ENCODE peak calls at places on chromosomes 12 and 14, in eight cellular contexts. J is PC-3, K is SK-N-SH, N is GM23248, V is hepatocyte, H is HCT116, B is GM23338, D is OCI-LY7. R is an unnamed sample.

GRCh38 chr12:103495783-103496456 is at the start of gene C12orf42:
- DNase-seq in J (peak), K (peak), N (peak), V (peak), H (peak), B (peak), D (no peak), R (peak)

GRCh38 chr12:27201169-27201568 is 42.9 kb upstream of the STK38L start:
- DNase-seq in J (no peak), K (no peak), N (no peak), V (no peak), H (no peak), B (no peak), D (no peak), R (no peak)

GRCh38 chr12:88306471-88307069 is 164.5 kb downstream of the TMTC3 start:
- DNase-seq in J (no peak), K (no peak), N (no peak), V (no peak), H (no peak), B (no peak), D (no peak), R (no peak)

GRCh38 chr12:48998497-48999353 is 450 bp downstream of the DDN start:
- DNase-seq in J (peak), K (peak), N (peak), V (peak), H (no peak), B (peak), D (no peak), R (peak)

GRCh38 chr12:67925077-67925476 is 64.2 kb upstream of the IFNG-AS1 start:
- DNase-seq in J (peak), K (no peak), N (no peak), V (no peak), H (no peak), B (no peak), D (no peak), R (no peak)

GRCh38 chr14:104117341-104118005 is 20.9 kb upstream of the KIF26A start:
- DNase-seq in J (no peak), K (peak), N (no peak), V (no peak), H (no peak), B (no peak), D (no peak), R (peak)

GRCh38 chr12:42135264-42135814 is 9.3 kb downstream of the GXYLT1 start:
- DNase-seq in J (peak), K (no peak), N (peak), V (no peak), H (no peak), B (no peak), D (no peak), R (no peak)

GRCh38 chr12:19965196-19966038 is 402.9 kb upstream of the PDE3A start:
- DNase-seq in J (no peak), K (no peak), N (no peak), V (no peak), H (no peak), B (no peak), D (no peak), R (no peak)

GRCh38 chr12:130097798-130098255 is 64.4 kb upstream of the FZD10 start:
- DNase-seq in J (peak), K (no peak), N (no peak), V (peak), H (no peak), B (no peak), D (no peak), R (no peak)

GRCh38 chr12:91769736-91770135 is 375.9 kb downstream of the BTG1 start:
- DNase-seq in J (no peak), K (no peak), N (no peak), V (no peak), H (no peak), B (peak), D (no peak), R (no peak)

GRCh38 chr12:26158078-26158764 is 33.4 kb upstream of the BHLHE41 start:
- DNase-seq in J (peak), K (no peak), N (no peak), V (no peak), H (no peak), B (peak), D (peak), R (no peak)

GRCh38 chr14:104574536-104574935 is 5.0 kb upstream of the C14orf180 start:
- DNase-seq in J (no peak), K (no peak), N (no peak), V (no peak), H (no peak), B (no peak), D (no peak), R (no peak)

GRCh38 chr14:94612580-94613554 is 676 bp downstream of the SERPINA3 start:
- DNase-seq in J (no peak), K (no peak), N (peak), V (no peak), H (no peak), B (no peak), D (no peak), R (no peak)

GRCh38 chr12:28966049-28966778 is 182.9 kb upstream of the FAR2 start:
- DNase-seq in J (no peak), K (no peak), N (no peak), V (no peak), H (no peak), B (no peak), D (no peak), R (peak)

GRCh38 chr12:132639996-132640520 is 21.5 kb downstream of the P2RX2 start:
- DNase-seq in J (no peak), K (no peak), N (no peak), V (no peak), H (no peak), B (no peak), D (no peak), R (no peak)

GRCh38 chr12:132640936-132641335 is 22.4 kb downstream of the P2RX2 start:
- DNase-seq in J (no peak), K (no peak), N (no peak), V (no peak), H (no peak), B (no peak), D (no peak), R (no peak)

GRCh38 chr12:132637811-132638210 is 19.2 kb downstream of the P2RX2 start:
- DNase-seq in J (no peak), K (no peak), N (no peak), V (no peak), H (no peak), B (no peak), D (no peak), R (no peak)

GRCh38 chr12:132641811-132642650 is 23.5 kb downstream of the P2RX2 start:
- DNase-seq in J (no peak), K (no peak), N (no peak), V (no peak), H (no peak), B (no peak), D (no peak), R (no peak)

DNA sequence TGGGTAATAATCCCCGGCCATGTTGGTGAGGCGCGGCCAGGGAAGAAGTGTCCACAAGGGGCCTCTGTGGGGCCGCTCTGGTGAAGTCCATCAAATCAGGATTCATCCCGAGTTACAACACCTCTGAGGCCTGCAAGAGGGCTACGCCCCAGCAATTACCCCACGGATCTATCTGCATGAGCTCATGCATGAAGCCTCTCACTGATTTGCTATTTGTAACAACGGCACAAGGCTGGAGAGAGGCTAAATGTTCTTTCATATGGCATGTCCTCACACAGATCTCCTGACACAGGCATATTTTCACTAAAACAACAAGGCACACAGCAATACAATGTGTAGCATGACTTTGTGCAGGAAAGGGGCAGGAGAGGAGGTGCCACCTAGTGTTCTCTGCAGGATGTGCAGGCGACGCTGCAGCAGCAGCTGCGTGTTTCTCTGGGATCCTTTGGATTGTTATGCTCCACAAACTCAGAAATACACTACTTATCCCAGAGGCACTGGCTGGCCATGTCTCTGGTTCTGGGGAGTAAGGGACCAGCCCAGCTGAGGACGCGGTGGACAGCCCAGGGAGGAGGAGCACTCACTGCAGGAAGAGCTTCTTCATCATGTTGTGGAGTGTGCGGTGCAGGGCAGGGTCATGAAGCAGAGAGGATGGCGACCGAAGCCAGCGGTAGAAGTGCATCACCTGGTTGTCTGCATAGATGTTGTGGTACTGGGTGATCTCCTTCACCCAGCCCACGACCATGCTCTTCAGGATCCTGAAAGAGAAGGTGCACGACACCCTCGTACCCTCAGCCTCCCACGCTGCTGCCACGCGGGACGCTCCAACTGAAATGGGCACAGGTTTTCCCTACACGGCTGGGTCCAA is 20.2 kb downstream of the P2RX2 start:
- DNase-seq in J (peak), K (peak), N (peak), V (peak), H (no peak), B (peak), D (peak), R (peak)
- TF ChIP-seq EZH2phosphoT487 in J (no peak), K (no peak), N (no peak), V (no peak), H (no peak), B (no peak), D (no peak), R (no peak)

DNA sequence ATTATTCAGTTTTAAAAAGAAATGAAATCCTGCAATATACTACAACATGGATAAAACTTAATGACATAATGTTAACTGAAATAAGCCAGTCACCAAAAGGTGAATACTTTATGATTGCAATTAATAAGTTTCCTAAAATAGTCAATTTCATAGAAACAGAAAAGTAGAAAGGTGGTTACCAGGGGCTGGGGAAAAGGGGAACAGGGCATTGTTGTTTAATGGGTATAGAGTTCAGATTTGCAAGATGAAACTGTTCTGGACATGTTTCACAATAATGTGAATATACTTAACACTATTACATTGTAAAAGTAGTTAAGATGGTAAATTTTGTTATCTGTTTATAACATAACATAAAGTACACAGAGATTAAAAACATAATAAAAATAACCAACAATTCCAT is 550.9 kb downstream of the CCER1 start:
- DNase-seq in J (no peak), K (no peak), N (no peak), V (no peak), H (no peak), B (no peak), D (no peak), R (no peak)
- H3K4me2 ChIP-seq in J (no peak), K (no peak), N (no peak), V (no peak), H (no peak), B (no peak), D (no peak), R (no peak)

GRCh38 chr14:91945776-91946305 is 1.7 kb downstream of the FBLN5 start:
- DNase-seq in J (no peak), K (no peak), N (peak), V (no peak), H (no peak), B (no peak), D (no peak), R (no peak)
- H3K27ac ChIP-seq in J (no peak), K (peak), N (peak), V (peak), H (no peak), B (no peak), D (no peak), R (no peak)

GRCh38 chr12:1185460-1186182 is 194.6 kb downstream of the ERC1 start:
- DNase-seq in J (no peak), K (no peak), N (no peak), V (no peak), H (no peak), B (no peak), D (no peak), R (no peak)

GRCh38 chr12:1184402-1184801 is 193.4 kb downstream of the ERC1 start:
- DNase-seq in J (peak), K (no peak), N (peak), V (no peak), H (no peak), B (no peak), D (no peak), R (no peak)

GRCh38 chr12:1186298-1186697 is 195.3 kb downstream of the ERC1 start:
- DNase-seq in J (peak), K (no peak), N (no peak), V (no peak), H (no peak), B (no peak), D (no peak), R (no peak)

DNA sequence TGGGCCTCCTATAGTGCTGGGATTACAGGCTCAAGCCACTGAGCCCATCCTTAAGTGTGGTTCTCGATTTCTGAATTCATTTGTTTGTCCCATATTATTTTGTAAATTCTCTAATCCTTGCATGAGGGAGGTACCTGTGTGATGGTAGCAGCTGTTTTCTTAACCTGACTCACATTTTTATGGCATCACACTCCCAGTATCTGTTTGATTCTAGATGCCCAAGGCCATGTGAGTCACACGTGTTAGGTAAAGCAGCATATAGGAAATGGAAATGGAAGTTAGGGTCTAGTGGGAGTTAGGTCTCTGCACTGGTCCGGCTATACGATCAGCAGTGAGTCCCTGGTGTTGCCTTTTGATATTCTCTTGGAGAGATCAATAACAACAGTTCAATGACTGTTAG is 198.1 kb downstream of the ERC1 start:
- DNase-seq in J (peak), K (no peak), N (no peak), V (no peak), H (no peak), B (no peak), D (no peak), R (no peak)
- TF ChIP-seq EZH2phosphoT487 in J (no peak), K (no peak), N (no peak), V (no peak), H (no peak), B (no peak), D (no peak), R (no peak)

GRCh38 chr14:30610719-30611388 is 11.3 kb upstream of the SCFD1 start:
- DNase-seq in J (peak), K (peak), N (peak), V (peak), H (peak), B (peak), D (peak), R (no peak)
- H3K4me2 ChIP-seq in J (peak), K (peak), N (no peak), V (no peak), H (no peak), B (no peak), D (no peak), R (no peak)

DNA sequence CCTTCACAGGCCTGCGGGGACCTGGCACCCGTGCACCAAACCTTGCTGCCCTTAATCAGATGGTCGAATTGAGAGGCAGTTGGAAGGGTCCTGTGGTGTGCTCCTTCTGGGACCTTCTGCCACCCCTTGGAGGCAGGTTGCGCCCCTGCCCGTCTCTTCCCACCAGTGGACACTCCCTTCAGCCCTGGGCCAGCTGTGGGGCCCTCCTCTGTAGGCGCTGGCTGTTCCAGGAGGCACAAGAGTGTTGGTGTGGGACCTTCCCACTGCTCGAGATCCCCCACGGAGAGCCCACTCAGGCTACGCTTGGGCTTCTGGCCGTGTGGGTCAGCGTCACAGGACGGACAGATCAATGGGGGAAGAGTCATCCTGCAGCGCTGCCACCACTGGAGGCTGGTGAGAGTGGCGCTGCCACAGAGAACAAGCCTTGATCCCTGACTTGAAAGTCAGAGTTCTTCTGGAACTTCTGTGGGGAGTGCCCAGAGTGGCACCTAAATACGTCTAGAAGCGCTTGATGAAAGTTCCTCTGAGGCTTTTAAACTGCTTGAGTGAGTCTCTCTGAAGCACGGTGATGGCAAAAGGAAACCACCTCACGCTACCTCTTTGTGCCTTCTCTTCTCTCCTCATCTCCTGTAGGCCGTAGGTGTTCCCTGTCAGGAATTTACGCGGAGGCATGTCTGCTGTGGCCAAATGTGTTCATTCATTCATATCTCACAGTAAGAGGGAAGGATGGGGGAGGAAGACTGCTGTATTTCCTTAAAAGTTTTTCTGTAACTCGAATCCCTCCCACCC is 48.3 kb downstream of the TRAF3 start:
- DNase-seq in J (no peak), K (no peak), N (no peak), V (no peak), H (no peak), B (no peak), D (no peak), R (no peak)
- H3K27ac ChIP-seq in J (peak), K (peak), N (no peak), V (peak), H (no peak), B (no peak), D (no peak), R (no peak)

R was measured in neural progenitor cell.